ENCODE peak calls at places on chromosomes 3 and 15, in four cellular contexts. Y is body of pancreas, N is psoas muscle, P is Peyer's patch. O is an unnamed sample.
A peak's percentile ranks its signal among the peaks of the same experiment; 100 is the strongest.

GRCh38 chr15:39079296-39079834 is 501.5 kb upstream of the THBS1 start:
- DNase-seq in P (no peak), Y (no peak), N (no peak), O (no peak)

GRCh38 chr15:72231847-72232461 is 964 bp upstream of the PKM start:
- DNase-seq in P (no peak), Y (peak; percentile 66), N (peak; percentile 56), O (no peak)

GRCh38 chr15:31474059-31474868 is 147.6 kb downstream of the KLF13 start:
- DNase-seq in P (no peak), Y (no peak), N (no peak), O (no peak)

GRCh38 chr3:58237940-58238681 is 519 bp downstream of the ABHD6 start:
- DNase-seq in N (peak; percentile 80), P (peak; percentile 63), Y (peak; percentile 55), O (peak; percentile 22)

GRCh38 chr3:153958635-153959320 is 162.4 kb upstream of the ARHGEF26 start:
- DNase-seq in P (no peak), N (no peak), Y (peak; percentile 2), O (no peak)

GRCh38 chr15:77667835-77668234 is 35.1 kb upstream of the LINGO1 start:
- DNase-seq in Y (no peak), P (no peak), N (no peak), O (no peak)

GRCh38 chr3:151402349-151402748 is 17.8 kb upstream of the P2RY12 start:
- DNase-seq in N (no peak), P (no peak), Y (no peak), O (no peak)

GRCh38 chr15:70521576-70522322 is 241.6 kb downstream of the UACA start:
- DNase-seq in P (no peak), N (no peak), Y (no peak), O (no peak)

GRCh38 chr3:126370606-126371005 is 13.4 kb upstream of the KLF15 start:
- DNase-seq in N (peak; percentile 35), P (peak; percentile 28), Y (no peak), O (peak; percentile 9)

GRCh38 chr3:129211772-129212171 is 28.1 kb upstream of the CNBP start:
- DNase-seq in P (peak; percentile 88), N (peak; percentile 86), Y (peak; percentile 69), O (peak; percentile 86)

GRCh38 chr15:101053261-101053660 is 134.1 kb downstream of the LRRK1 start:
- DNase-seq in P (no peak), Y (no peak), N (no peak), O (no peak)

GRCh38 chr15:68997050-68997449 is 17.4 kb upstream of the NOX5 start:
- DNase-seq in N (no peak), Y (no peak), P (no peak), O (no peak)

GRCh38 chr3:57064615-57065014 is 4.2 kb downstream of the SPATA12 start:
- DNase-seq in N (no peak), Y (no peak), P (no peak), O (no peak)

GRCh38 chr3:96959902-96960596 is 145.7 kb downstream of the EPHA6 start:
- DNase-seq in N (no peak), Y (no peak), P (no peak), O (no peak)

GRCh38 chr15:84112025-84112424 is 123.5 kb upstream of the GOLGA6L4 start:
- DNase-seq in Y (no peak), N (no peak), P (no peak), O (no peak)

GRCh38 chr3:38524141-38524739 is 28.1 kb downstream of the EXOG start:
- DNase-seq in Y (no peak), N (no peak), P (no peak), O (no peak)

GRCh38 chr3:30273304-30274072 is 332.9 kb upstream of the TGFBR2 start:
- DNase-seq in N (no peak), P (no peak), Y (no peak), O (no peak)

GRCh38 chr15:59367022-59367451 is 5.6 kb downstream of the MYO1E start:
- DNase-seq in P (no peak), Y (peak; percentile 6), N (no peak), O (no peak)

GRCh38 chr15:23566070-23567050 is 886 bp downstream of the MKRN3 start:
- DNase-seq in Y (no peak), P (no peak), N (peak; percentile 56), O (no peak)

GRCh38 chr3:29279830-29280229 is 1.0 kb upstream of the RBMS3 start:
- DNase-seq in P (no peak), N (peak; percentile 58), Y (no peak), O (peak; percentile 20)

GRCh38 chr15:91289324-91289723 is 189.3 kb downstream of the SV2B start:
- DNase-seq in Y (no peak), N (no peak), P (no peak), O (no peak)

GRCh38 chr15:90860942-90861675 is 7.3 kb upstream of the FURIN start:
- DNase-seq in P (no peak), N (no peak), Y (peak; percentile 71), O (no peak)

GRCh38 chr3:30625541-30626438 is 19.4 kb downstream of the TGFBR2 start:
- DNase-seq in P (no peak), N (no peak), Y (no peak), O (no peak)

GRCh38 chr3:104673981-104674380 is 692.7 kb upstream of the ALCAM start:
- DNase-seq in N (no peak), P (no peak), Y (no peak), O (no peak)

DNA sequence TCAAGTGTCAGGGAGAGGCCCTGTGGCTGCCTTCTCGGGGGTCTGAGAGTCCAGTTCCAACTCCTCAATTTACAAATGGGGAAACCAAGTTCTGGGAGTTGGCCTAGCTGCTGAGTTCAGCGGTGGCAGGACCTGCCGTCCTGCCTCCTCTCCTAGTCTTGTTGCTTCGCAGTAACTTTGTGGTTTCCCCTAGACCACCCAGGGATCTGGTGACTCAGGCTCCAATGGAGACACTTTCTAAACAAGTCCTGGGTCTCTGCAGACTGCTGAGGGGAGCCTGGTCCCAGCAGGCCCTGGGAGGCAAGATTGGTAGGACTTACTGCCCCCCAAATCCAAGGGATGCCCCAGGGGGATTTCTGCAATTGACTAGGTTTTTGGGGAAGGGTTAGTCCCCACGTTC is 83.6 kb downstream of the SMAD6 start:
- DNase-seq in Y (no peak), N (no peak), P (peak; percentile 12), O (no peak)
- H3K27me3 ChIP-seq in Y (no peaks in the 10 kb centered on the region), N (no peaks in the 10 kb centered on the region), P (no peaks in the 10 kb centered on the region), O (no peaks in the 10 kb centered on the region)

GRCh38 chr3:16398542-16399126 is 114.9 kb downstream of the RFTN1 start:
- DNase-seq in Y (no peak), N (no peak), P (no peak), O (no peak)
- H3K27ac ChIP-seq in Y (no peak overlapping the region), N (peak overlapping the region; percentile 39), P (no peak overlapping the region), O (peak overlapping the region; percentile 49)

GRCh38 chr15:66408690-66409089 is 22.0 kb downstream of the MAP2K1 start:
- DNase-seq in Y (peak; percentile 18), N (no peak), P (no peak), O (no peak)
- H3K4me1 ChIP-seq in Y (peaks cover 19% of the 10 kb centered on the region), N (peaks cover 27% of the 10 kb centered on the region), P (no peaks in the 10 kb centered on the region), O (peaks cover 54% of the 10 kb centered on the region)

GRCh38 chr3:10870296-10870695 is 54.3 kb downstream of the SLC6A11 start:
- DNase-seq in N (no peak), Y (no peak), P (no peak), O (no peak)

GRCh38 chr3:10867384-10867783 is 51.4 kb downstream of the SLC6A11 start:
- DNase-seq in N (no peak), P (no peak), Y (no peak), O (no peak)

GRCh38 chr3:10873415-10873814 is 57.4 kb downstream of the SLC6A11 start:
- DNase-seq in Y (no peak), P (no peak), N (no peak), O (no peak)

GRCh38 chr3:10869460-10869859 is 53.4 kb downstream of the SLC6A11 start:
- DNase-seq in P (no peak), Y (no peak), N (no peak), O (no peak)
- H3K27me3 ChIP-seq in P (no peaks in the 10 kb centered on the region), Y (no peaks in the 10 kb centered on the region), N (no peaks in the 10 kb centered on the region), O (no peaks in the 10 kb centered on the region)

DNA sequence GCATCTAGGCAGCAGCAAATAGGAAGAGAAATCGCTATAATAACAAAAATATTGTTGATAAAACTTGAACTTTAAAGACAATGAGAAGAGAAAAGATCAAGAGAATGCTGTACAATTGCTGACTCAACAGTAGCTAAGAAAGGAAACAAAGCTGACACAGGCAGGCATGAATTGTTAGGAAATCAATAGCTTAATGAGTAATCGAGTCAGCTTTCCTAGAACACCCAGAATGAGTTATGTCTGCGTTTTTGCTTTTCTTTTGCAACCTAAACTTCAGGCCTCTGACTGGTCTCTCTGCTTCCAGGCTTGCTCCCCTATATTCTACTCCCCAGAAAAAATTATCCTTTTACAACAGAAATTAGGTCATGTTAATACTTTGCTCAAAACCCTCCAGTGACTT is 116.1 kb downstream of the TMCO5A start:
- DNase-seq in P (no peak), Y (no peak), N (no peak), O (no peak)
- H3K27ac ChIP-seq in P (no peak overlapping the region), Y (peak overlapping the region; percentile 23), N (no peak overlapping the region), O (no peak overlapping the region)